ENCODE peak calls at places on chromosomes 6 and 20, in five cellular contexts. K is dorsolateral prefrontal cortex, X is GM23338, Z is kidney, I is prostate gland. G is an unnamed sample.

GRCh38 chr6:64733433-64733832 is 973.6 kb downstream of the EYS start:
- DNase-seq in K (no peak), X (no peak), Z (no peak), I (no peak), G (no peak)

GRCh38 chr6:78528926-78529325 is 338.4 kb upstream of the IRAK1BP1 start:
- DNase-seq in K (no peak), X (no peak), Z (no peak), I (no peak), G (no peak)

GRCh38 chr6:74280130-74280692 is 584.2 kb downstream of the CD109 start:
- DNase-seq in K (no peak), X (peak), Z (no peak), I (no peak), G (no peak)

GRCh38 chr6:7085911-7086310 is 21.9 kb upstream of the RREB1 start:
- DNase-seq in K (peak), X (no peak), Z (no peak), I (no peak), G (peak)

GRCh38 chr20:50554694-50555579 is 44.8 kb downstream of the PTPN1 start:
- DNase-seq in K (no peak), X (no peak), Z (no peak), I (no peak), G (no peak)

GRCh38 chr6:137497722-137498463 is 3.7 kb upstream of the OLIG3 start:
- DNase-seq in K (no peak), X (peak), Z (no peak), I (no peak), G (no peak)

GRCh38 chr6:131062245-131063027 is 609 bp downstream of the EPB41L2 start:
- DNase-seq in K (no peak), X (peak), Z (peak), I (no peak), G (peak)

GRCh38 chr6:32803416-32803815 is 13.4 kb downstream of the HLA-DOB start:
- DNase-seq in K (no peak), X (no peak), Z (no peak), I (no peak), G (no peak)

GRCh38 chr6:44410363-44410762 is 22.9 kb downstream of the CDC5L start:
- DNase-seq in K (no peak), X (no peak), Z (no peak), I (no peak), G (no peak)

GRCh38 chr20:33191484-33191883 is 23.5 kb downstream of the BPIFA2 start:
- DNase-seq in K (no peak), X (no peak), Z (no peak), I (no peak), G (no peak)

GRCh38 chr6:170031096-170031471 is 259.8 kb downstream of the DLL1 start:
- DNase-seq in K (no peak), X (no peak), Z (peak), I (peak), G (no peak)

GRCh38 chr6:107246249-107246971 is 131.1 kb upstream of the BEND3 start:
- DNase-seq in K (no peak), X (no peak), Z (no peak), I (no peak), G (no peak)

GRCh38 chr20:63624486-63624885 is 2.4 kb downstream of the GMEB2 start:
- DNase-seq in K (no peak), X (peak), Z (peak), I (no peak), G (no peak)

GRCh38 chr20:24584538-24585356 is 115.3 kb downstream of the SYNDIG1 start:
- DNase-seq in K (no peak), X (no peak), Z (peak), I (no peak), G (no peak)

GRCh38 chr6:89965441-89966249 is 71.4 kb downstream of the GJA10 start:
- DNase-seq in K (no peak), X (no peak), Z (no peak), I (no peak), G (no peak)
- H3K27ac ChIP-seq in K (no peak), X (no peak), Z (no peak), I (no peak), G (no peak)

GRCh38 chr6:118284736-118285360 is 263.2 kb upstream of the PLN start:
- DNase-seq in K (no peak), X (peak), Z (no peak), I (no peak), G (no peak)
- TF ChIP-seq CTCF in K (peak), X (peak), Z (peak), I (peak), G (no peak)

DNA sequence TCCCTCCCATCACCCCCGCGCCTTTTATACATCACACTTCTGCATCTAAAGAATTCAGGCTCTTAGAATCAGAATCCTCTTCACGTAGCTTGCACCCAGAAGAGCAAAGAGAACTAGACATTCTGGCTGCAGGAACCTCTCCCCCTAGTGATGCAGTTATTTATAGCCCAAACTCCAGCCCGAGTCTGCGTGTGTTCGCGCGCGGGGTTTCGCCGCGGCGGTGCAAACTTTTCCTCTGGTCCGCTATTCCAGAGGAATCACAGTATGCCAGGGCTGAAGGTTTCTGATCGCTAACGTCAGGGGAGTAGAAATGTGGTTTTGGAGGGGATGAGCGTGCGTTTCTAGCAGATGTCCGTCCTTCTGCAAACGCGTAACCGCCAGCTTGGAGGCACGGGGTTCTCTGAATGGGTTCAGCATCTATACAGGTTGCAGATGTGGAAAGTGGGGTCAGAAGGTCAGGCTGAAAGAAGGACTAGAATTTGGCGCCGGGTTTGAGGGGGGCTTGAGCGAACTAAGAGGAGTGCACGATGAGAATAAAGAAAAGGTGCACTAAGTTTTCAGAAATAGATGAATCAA is 1.9 kb downstream of the EPHA7 start:
- DNase-seq in K (peak), X (no peak), Z (peak), I (no peak), G (no peak)
- H3K4me3 ChIP-seq in K (peak), X (peak), Z (peak), I (peak), G (peak)

DNA sequence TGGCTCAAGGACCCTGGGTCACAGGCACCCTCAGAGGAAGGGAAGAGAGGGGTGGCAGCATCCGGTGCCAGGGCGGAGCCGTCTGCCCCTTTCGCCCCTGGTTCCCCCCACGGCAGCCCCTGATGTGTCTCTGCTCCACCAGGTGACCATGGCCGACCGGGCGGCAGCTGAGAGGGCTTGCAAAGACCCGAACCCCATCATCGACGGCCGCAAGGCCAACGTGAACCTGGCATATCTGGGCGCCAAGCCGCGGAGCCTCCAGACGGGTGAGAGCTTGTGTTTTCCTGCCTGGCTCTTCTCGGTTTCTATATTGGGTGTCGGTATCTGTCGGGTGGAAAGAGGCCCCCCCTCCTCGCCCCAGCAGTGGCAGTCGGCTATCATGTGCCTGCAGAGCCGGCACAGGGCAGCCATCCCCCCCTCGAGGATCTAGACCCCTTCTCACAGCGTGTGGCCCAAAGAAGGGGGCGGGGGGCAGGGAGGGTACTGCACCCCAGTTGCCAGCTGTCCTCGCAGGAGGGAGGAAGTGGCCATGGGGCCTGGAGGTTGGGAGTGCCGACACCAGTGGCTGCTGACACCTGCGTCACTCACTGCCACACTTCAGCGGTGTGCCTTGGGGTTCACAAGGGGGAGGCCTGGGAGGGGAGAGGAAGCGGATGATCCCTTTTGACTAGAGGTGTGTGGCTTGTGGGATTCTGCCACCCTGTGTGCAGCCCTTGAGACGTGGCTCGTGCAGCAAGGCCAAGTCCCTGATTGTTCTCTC is 1.5 kb downstream of the RBM38 start:
- DNase-seq in K (no peak), X (no peak), Z (peak), I (peak), G (peak)
- H3K27ac ChIP-seq in K (peak), X (no peak), Z (no peak), I (peak), G (peak)

GRCh38 chr20:38805958-38806854 is 709 bp downstream of the PPP1R16B start:
- DNase-seq in K (no peak), X (peak), Z (peak), I (no peak), G (no peak)
- TF ChIP-seq CTCF in K (no peak), X (no peak), Z (no peak), I (no peak), G (no peak)

GRCh38 chr6:108565893-108566292 is 5.2 kb downstream of the FOXO3 start:
- DNase-seq in K (no peak), X (no peak), Z (no peak), I (no peak), G (peak)
- H3K4me3 ChIP-seq in K (peak), X (no peak), Z (peak), I (no peak), G (no peak)

GRCh38 chr6:34242252-34243130 is 5.8 kb downstream of the HMGA1 start:
- DNase-seq in K (no peak), X (no peak), Z (peak), I (no peak), G (no peak)
- H3K27ac ChIP-seq in K (no peak), X (peak), Z (no peak), I (no peak), G (no peak)

GRCh38 chr6:158499601-158500000 is 60.3 kb upstream of the TMEM181 start:
- DNase-seq in K (no peak), X (no peak), Z (no peak), I (no peak), G (no peak)

GRCh38 chr6:158500016-158500735 is 59.7 kb upstream of the TMEM181 start:
- DNase-seq in K (no peak), X (no peak), Z (no peak), I (no peak), G (no peak)

GRCh38 chr6:158497620-158498019 is 62.3 kb upstream of the TMEM181 start:
- DNase-seq in K (no peak), X (no peak), Z (no peak), I (no peak), G (no peak)

GRCh38 chr6:158498362-158498761 is 61.5 kb upstream of the TMEM181 start:
- DNase-seq in K (no peak), X (no peak), Z (no peak), I (no peak), G (no peak)

GRCh38 chr6:158496700-158497099 is 63.2 kb upstream of the TMEM181 start:
- DNase-seq in K (no peak), X (peak), Z (no peak), I (no peak), G (no peak)
- TF ChIP-seq CTCF in K (no peak), X (no peak), Z (no peak), I (no peak), G (no peak)

GRCh38 chr6:84763397-84764331 is 734 bp downstream of the TBX18 start:
- DNase-seq in K (no peak), X (peak), Z (peak), I (no peak), G (no peak)

GRCh38 chr6:84762941-84763396 is 1.4 kb downstream of the TBX18 start:
- DNase-seq in K (no peak), X (peak), Z (peak), I (no peak), G (no peak)

GRCh38 chr6:84766118-84766683 is 1.8 kb upstream of the TBX18 start:
- DNase-seq in K (no peak), X (peak), Z (peak), I (no peak), G (no peak)

GRCh38 chr6:84762220-84762940 is 2.0 kb downstream of the TBX18 start:
- DNase-seq in K (no peak), X (peak), Z (peak), I (no peak), G (no peak)

GRCh38 chr6:84764332-84765049 is at the start of gene TBX18:
- DNase-seq in K (peak), X (peak), Z (peak), I (no peak), G (peak)
- H3K4me3 ChIP-seq in K (peak), X (peak), Z (peak), I (no peak), G (peak)

GRCh38 chr6:39213195-39213920 is 15.9 kb downstream of the KCNK5 start:
- DNase-seq in K (no peak), X (no peak), Z (no peak), I (no peak), G (no peak)
- H3K27ac ChIP-seq in K (no peak), X (no peak), Z (peak), I (no peak), G (no peak)